ENCODE peak calls at places on chromosomes 3 and 15, in eight cellular contexts. One of them, this sample, is unnamed.

GRCh38 chr3:36729204-36730056 is 34.9 kb downstream of the DCLK3 start:
- DNase-seq in GOT3: no peak
- DNase-seq in effector CD8-positive, alpha-beta T cell: no peak
- DNase-seq in kidney tubule cell: peak
- DNase-seq in colonic mucosa: no peak
- DNase-seq in iris pigment epithelial cell: peak
- DNase-seq in substantia nigra: no peak
- DNase-seq in T-helper 1 cell: no peak
- DNase-seq in this sample: no peak

GRCh38 chr3:99901200-99901926 is 83.7 kb downstream of the CMSS1 start:
- DNase-seq in T-helper 1 cell: no peak
- DNase-seq in GOT3: no peak
- DNase-seq in kidney tubule cell: peak
- DNase-seq in substantia nigra: no peak
- DNase-seq in effector CD8-positive, alpha-beta T cell: no peak
- DNase-seq in iris pigment epithelial cell: peak
- DNase-seq in colonic mucosa: no peak
- DNase-seq in this sample: no peak

GRCh38 chr15:81165565-81165964 is 31.1 kb upstream of the IL16 start:
- DNase-seq in GOT3: no peak
- DNase-seq in T-helper 1 cell: no peak
- DNase-seq in effector CD8-positive, alpha-beta T cell: no peak
- DNase-seq in kidney tubule cell: no peak
- DNase-seq in iris pigment epithelial cell: peak
- DNase-seq in substantia nigra: no peak
- DNase-seq in colonic mucosa: no peak
- DNase-seq in this sample: no peak

GRCh38 chr3:129314757-129315385 is 36.2 kb downstream of the HMCES start:
- DNase-seq in T-helper 1 cell: peak
- DNase-seq in effector CD8-positive, alpha-beta T cell: peak
- DNase-seq in GOT3: peak
- DNase-seq in substantia nigra: peak
- DNase-seq in colonic mucosa: peak
- DNase-seq in iris pigment epithelial cell: peak
- DNase-seq in kidney tubule cell: peak
- DNase-seq in this sample: peak

GRCh38 chr3:21920431-21920830 is 169.4 kb upstream of the ZNF385D start:
- DNase-seq in GOT3: no peak
- DNase-seq in colonic mucosa: no peak
- DNase-seq in kidney tubule cell: peak
- DNase-seq in substantia nigra: no peak
- DNase-seq in T-helper 1 cell: no peak
- DNase-seq in effector CD8-positive, alpha-beta T cell: no peak
- DNase-seq in iris pigment epithelial cell: peak
- DNase-seq in this sample: no peak

GRCh38 chr3:127044996-127045395 is 62.1 kb downstream of the PLXNA1 start:
- DNase-seq in iris pigment epithelial cell: peak
- DNase-seq in kidney tubule cell: peak
- DNase-seq in colonic mucosa: no peak
- DNase-seq in substantia nigra: no peak
- DNase-seq in effector CD8-positive, alpha-beta T cell: no peak
- DNase-seq in T-helper 1 cell: no peak
- DNase-seq in GOT3: no peak
- DNase-seq in this sample: no peak

GRCh38 chr3:146581080-146581601 is 24.0 kb downstream of the PLSCR5 start:
- DNase-seq in substantia nigra: no peak
- DNase-seq in colonic mucosa: no peak
- DNase-seq in effector CD8-positive, alpha-beta T cell: no peak
- DNase-seq in T-helper 1 cell: no peak
- DNase-seq in iris pigment epithelial cell: peak
- DNase-seq in GOT3: no peak
- DNase-seq in kidney tubule cell: no peak
- DNase-seq in this sample: no peak

GRCh38 chr3:120568624-120569023 is 27.5 kb upstream of the NDUFB4 start:
- DNase-seq in colonic mucosa: no peak
- DNase-seq in T-helper 1 cell: no peak
- DNase-seq in GOT3: no peak
- DNase-seq in effector CD8-positive, alpha-beta T cell: no peak
- DNase-seq in iris pigment epithelial cell: peak
- DNase-seq in substantia nigra: no peak
- DNase-seq in kidney tubule cell: peak
- DNase-seq in this sample: no peak

GRCh38 chr3:188400494-188401243 is 246.7 kb downstream of the LPP start:
- DNase-seq in GOT3: no peak
- DNase-seq in iris pigment epithelial cell: no peak
- DNase-seq in colonic mucosa: no peak
- DNase-seq in kidney tubule cell: no peak
- DNase-seq in effector CD8-positive, alpha-beta T cell: no peak
- DNase-seq in substantia nigra: no peak
- DNase-seq in T-helper 1 cell: no peak
- DNase-seq in this sample: no peak

GRCh38 chr3:45273681-45274515 is 47.8 kb upstream of the TMEM158 start:
- DNase-seq in substantia nigra: no peak
- DNase-seq in kidney tubule cell: peak
- DNase-seq in GOT3: no peak
- DNase-seq in effector CD8-positive, alpha-beta T cell: no peak
- DNase-seq in iris pigment epithelial cell: peak
- DNase-seq in colonic mucosa: no peak
- DNase-seq in T-helper 1 cell: no peak
- DNase-seq in this sample: no peak

GRCh38 chr3:77530870-77531269 is 491.0 kb downstream of the ROBO2 start:
- DNase-seq in T-helper 1 cell: no peak
- DNase-seq in GOT3: no peak
- DNase-seq in effector CD8-positive, alpha-beta T cell: no peak
- DNase-seq in substantia nigra: no peak
- DNase-seq in iris pigment epithelial cell: no peak
- DNase-seq in colonic mucosa: no peak
- DNase-seq in kidney tubule cell: no peak
- DNase-seq in this sample: no peak

GRCh38 chr3:185308126-185308754 is 54.4 kb upstream of the EHHADH start:
- DNase-seq in substantia nigra: no peak
- DNase-seq in effector CD8-positive, alpha-beta T cell: peak
- DNase-seq in kidney tubule cell: peak
- DNase-seq in T-helper 1 cell: no peak
- DNase-seq in GOT3: no peak
- DNase-seq in iris pigment epithelial cell: peak
- DNase-seq in colonic mucosa: peak
- DNase-seq in this sample: no peak

GRCh38 chr15:66701422-66702034 is 508 bp upstream of the SMAD6 start:
- DNase-seq in substantia nigra: peak
- DNase-seq in GOT3: no peak
- DNase-seq in colonic mucosa: peak
- DNase-seq in T-helper 1 cell: no peak
- DNase-seq in kidney tubule cell: no peak
- DNase-seq in effector CD8-positive, alpha-beta T cell: no peak
- DNase-seq in iris pigment epithelial cell: peak
- DNase-seq in this sample: peak

GRCh38 chr3:126983276-126983652 is 349 bp downstream of the PLXNA1 start:
- DNase-seq in GOT3: no peak
- DNase-seq in substantia nigra: no peak
- DNase-seq in kidney tubule cell: peak
- DNase-seq in T-helper 1 cell: peak
- DNase-seq in iris pigment epithelial cell: no peak
- DNase-seq in colonic mucosa: no peak
- DNase-seq in effector CD8-positive, alpha-beta T cell: no peak
- DNase-seq in this sample: no peak

GRCh38 chr3:188634285-188634684 is 480.3 kb downstream of the LPP start:
- DNase-seq in GOT3: no peak
- DNase-seq in kidney tubule cell: no peak
- DNase-seq in colonic mucosa: no peak
- DNase-seq in substantia nigra: no peak
- DNase-seq in effector CD8-positive, alpha-beta T cell: no peak
- DNase-seq in T-helper 1 cell: no peak
- DNase-seq in iris pigment epithelial cell: no peak
- DNase-seq in this sample: no peak

GRCh38 chr3:143035466-143036214 is 34.3 kb downstream of the U2SURP start:
- DNase-seq in effector CD8-positive, alpha-beta T cell: no peak
- DNase-seq in GOT3: no peak
- DNase-seq in colonic mucosa: no peak
- DNase-seq in T-helper 1 cell: no peak
- DNase-seq in iris pigment epithelial cell: peak
- DNase-seq in substantia nigra: no peak
- DNase-seq in kidney tubule cell: no peak
- DNase-seq in this sample: no peak

GRCh38 chr3:171384101-171384891 is 75.9 kb downstream of the TNIK start:
- DNase-seq in iris pigment epithelial cell: peak
- DNase-seq in GOT3: no peak
- DNase-seq in effector CD8-positive, alpha-beta T cell: no peak
- DNase-seq in kidney tubule cell: no peak
- DNase-seq in colonic mucosa: no peak
- DNase-seq in substantia nigra: no peak
- DNase-seq in T-helper 1 cell: no peak
- DNase-seq in this sample: no peak

GRCh38 chr15:78098131-78098755 is 5.9 kb downstream of the SH2D7 start:
- DNase-seq in substantia nigra: no peak
- DNase-seq in kidney tubule cell: no peak
- DNase-seq in T-helper 1 cell: no peak
- DNase-seq in iris pigment epithelial cell: no peak
- DNase-seq in GOT3: no peak
- DNase-seq in colonic mucosa: no peak
- DNase-seq in effector CD8-positive, alpha-beta T cell: no peak
- DNase-seq in this sample: peak

GRCh38 chr15:45386420-45386819 is 8.1 kb upstream of the GATM start:
- DNase-seq in GOT3: no peak
- DNase-seq in kidney tubule cell: no peak
- DNase-seq in T-helper 1 cell: no peak
- DNase-seq in effector CD8-positive, alpha-beta T cell: no peak
- DNase-seq in substantia nigra: no peak
- DNase-seq in colonic mucosa: no peak
- DNase-seq in iris pigment epithelial cell: no peak
- DNase-seq in this sample: peak

GRCh38 chr15:73946795-73947370 is 20.6 kb downstream of the LOXL1 start:
- DNase-seq in iris pigment epithelial cell: no peak
- DNase-seq in effector CD8-positive, alpha-beta T cell: no peak
- DNase-seq in T-helper 1 cell: no peak
- DNase-seq in substantia nigra: no peak
- DNase-seq in GOT3: no peak
- DNase-seq in colonic mucosa: no peak
- DNase-seq in kidney tubule cell: no peak
- DNase-seq in this sample: no peak

GRCh38 chr3:127485396-127486170 is 105.0 kb downstream of the TPRA1 start:
- DNase-seq in T-helper 1 cell: no peak
- DNase-seq in kidney tubule cell: no peak
- DNase-seq in GOT3: no peak
- DNase-seq in effector CD8-positive, alpha-beta T cell: no peak
- DNase-seq in substantia nigra: no peak
- DNase-seq in colonic mucosa: peak
- DNase-seq in iris pigment epithelial cell: no peak
- DNase-seq in this sample: peak

GRCh38 chr3:8822141-8822540 is 52.7 kb upstream of the OXTR start:
- DNase-seq in substantia nigra: no peak
- DNase-seq in T-helper 1 cell: no peak
- DNase-seq in effector CD8-positive, alpha-beta T cell: no peak
- DNase-seq in GOT3: no peak
- DNase-seq in iris pigment epithelial cell: peak
- DNase-seq in kidney tubule cell: peak
- DNase-seq in colonic mucosa: no peak
- DNase-seq in this sample: no peak

GRCh38 chr3:36446230-36446629 is 65.9 kb downstream of the STAC start:
- DNase-seq in T-helper 1 cell: no peak
- DNase-seq in substantia nigra: no peak
- DNase-seq in iris pigment epithelial cell: no peak
- DNase-seq in GOT3: no peak
- DNase-seq in kidney tubule cell: peak
- DNase-seq in effector CD8-positive, alpha-beta T cell: no peak
- DNase-seq in colonic mucosa: no peak
- DNase-seq in this sample: no peak

GRCh38 chr3:142866841-142867631 is 21.8 kb downstream of the PCOLCE2 start:
- DNase-seq in iris pigment epithelial cell: peak
- DNase-seq in T-helper 1 cell: no peak
- DNase-seq in substantia nigra: no peak
- DNase-seq in GOT3: no peak
- DNase-seq in colonic mucosa: no peak
- DNase-seq in kidney tubule cell: peak
- DNase-seq in effector CD8-positive, alpha-beta T cell: no peak
- DNase-seq in this sample: no peak

GRCh38 chr3:148379763-148380162 is 317.9 kb upstream of the AGTR1 start:
- DNase-seq in iris pigment epithelial cell: peak
- DNase-seq in T-helper 1 cell: no peak
- DNase-seq in effector CD8-positive, alpha-beta T cell: no peak
- DNase-seq in colonic mucosa: no peak
- DNase-seq in substantia nigra: no peak
- DNase-seq in GOT3: no peak
- DNase-seq in kidney tubule cell: peak
- DNase-seq in this sample: no peak

GRCh38 chr15:96338772-96339661 is 8.5 kb downstream of the NR2F2 start:
- DNase-seq in kidney tubule cell: no peak
- DNase-seq in iris pigment epithelial cell: peak
- DNase-seq in GOT3: no peak
- DNase-seq in effector CD8-positive, alpha-beta T cell: no peak
- DNase-seq in colonic mucosa: peak
- DNase-seq in T-helper 1 cell: no peak
- DNase-seq in substantia nigra: no peak
- DNase-seq in this sample: peak